ENCODE peak calls at places on chromosome 18, in four cellular contexts. S, G, U and A are unnamed samples.

GRCh38 chr18:36419913-36420531 is 122.5 kb downstream of the FHOD3 start:
- DNase-seq in S (no peak), G (peak; percentile 5), U (no peak), A (peak; percentile 21)

GRCh38 chr18:25164211-25164836 is 187.6 kb downstream of the ZNF521 start:
- DNase-seq in S (no peak), G (no peak), U (no peak), A (no peak)

GRCh38 chr18:68262697-68263293 is 452.1 kb downstream of the TMX3 start:
- DNase-seq in S (no peak), G (no peak), U (no peak), A (peak; percentile 83)

GRCh38 chr18:37391698-37392548 is 173.7 kb downstream of the CELF4 start:
- DNase-seq in S (no peak), G (no peak), U (no peak), A (no peak)

GRCh38 chr18:59279193-59279592 is 5.9 kb upstream of the RAX start:
- DNase-seq in S (no peak), G (no peak), U (no peak), A (no peak)

GRCh38 chr18:10927290-10927979 is 221.9 kb downstream of the PIEZO2 start:
- DNase-seq in S (no peak), G (no peak), U (no peak), A (peak; percentile 89)

GRCh38 chr18:39421319-39421718 is 1855.7 kb upstream of the CELF4 start:
- DNase-seq in S (no peak), G (no peak), U (no peak), A (no peak)

GRCh38 chr18:70394672-70395071 is 105.8 kb downstream of the SOCS6 start:
- DNase-seq in S (no peak), G (no peak), U (no peak), A (no peak)

GRCh38 chr18:12283256-12283655 is 24.8 kb upstream of the TUBB6 start:
- DNase-seq in S (no peak), G (peak; percentile 29), U (no peak), A (peak; percentile 66)

GRCh38 chr18:41906528-41907256 is 48.3 kb upstream of the PIK3C3 start:
- DNase-seq in S (peak; percentile 10), G (peak; percentile 13), U (no peak), A (peak; percentile 69)

GRCh38 chr18:13987956-13988355 is 72.6 kb upstream of the MC2R start:
- DNase-seq in S (no peak), G (no peak), U (no peak), A (no peak)

GRCh38 chr18:6879508-6880195 is 150.1 kb downstream of the ARHGAP28 start:
- DNase-seq in S (no peak), G (no peak), U (no peak), A (no peak)

GRCh38 chr18:79796531-79797390 is 977 bp upstream of the KCNG2 start:
- DNase-seq in S (no peak), G (no peak), U (no peak), A (no peak)
- TF ChIP-seq MAFK in S (no peak), G (no peak), U (no peak), A (no peak)

GRCh38 chr18:72859088-72859487 is 8.7 kb downstream of the NETO1 start:
- DNase-seq in S (no peak), G (no peak), U (no peak), A (no peak)
- TF ChIP-seq MAFK in S (peak; percentile 36), G (peak; percentile 61), U (no peak), A (peak; percentile 44)

GRCh38 chr18:55821219-55821618 is 233.2 kb upstream of the TCF4 start:
- DNase-seq in S (no peak), G (no peak), U (no peak), A (peak; percentile 81)
- TF ChIP-seq MAFK in S (no peak), G (no peak), U (no peak), A (no peak)

DNA sequence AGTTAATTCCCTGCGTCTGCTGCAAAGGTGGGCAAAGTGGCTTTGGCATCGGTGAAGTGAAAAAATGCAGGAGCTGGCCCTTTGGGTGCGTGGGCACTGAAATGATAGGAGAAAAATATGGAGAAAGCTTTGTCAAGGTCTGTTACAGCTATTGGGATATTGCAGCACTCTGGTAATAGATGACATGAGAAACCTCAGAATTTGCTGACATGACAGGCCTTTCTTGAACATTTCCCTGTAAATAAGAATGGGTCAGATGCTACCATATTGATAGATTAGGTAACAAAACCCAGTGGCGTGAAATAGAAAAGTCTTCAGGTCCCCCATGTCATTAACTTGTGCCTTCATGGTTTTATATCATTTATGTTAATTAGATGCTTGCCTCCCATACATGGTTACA is 12.4 kb upstream of the DSG4 start:
- DNase-seq in S (no peak), G (no peak), U (no peak), A (no peak)
- TF ChIP-seq MAFK in S (peak; percentile 42), G (peak; percentile 78), U (no peak), A (no peak)

GRCh38 chr18:55522011-55522410 is 66.0 kb downstream of the TCF4 start:
- DNase-seq in S (no peak), G (no peak), U (no peak), A (no peak)
- TF ChIP-seq MAFK in S (no peak), G (no peak), U (no peak), A (no peak)

DNA sequence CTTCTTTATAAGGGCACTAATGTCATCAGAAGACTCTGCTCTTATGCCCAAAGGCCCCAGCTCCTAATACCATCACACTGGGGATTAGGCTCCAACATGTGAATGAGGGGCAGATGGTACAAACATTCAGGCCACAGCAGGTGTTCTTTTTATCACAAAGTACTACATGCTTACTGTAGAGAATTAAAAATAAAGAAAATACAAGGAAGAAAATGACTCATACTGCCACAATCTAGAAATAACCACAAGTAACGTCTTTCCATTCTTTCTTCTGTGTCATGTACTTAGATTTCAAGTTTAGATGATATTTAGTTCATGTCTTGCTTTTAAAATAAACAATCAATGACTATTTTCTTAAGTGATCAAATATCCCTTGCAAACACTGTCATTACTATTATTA is 100.3 kb upstream of the NEDD4L start:
- DNase-seq in S (no peak), G (no peak), U (no peak), A (peak; percentile 86)
- TF ChIP-seq MAFK in S (no peak), G (no peak), U (no peak), A (no peak)

DNA sequence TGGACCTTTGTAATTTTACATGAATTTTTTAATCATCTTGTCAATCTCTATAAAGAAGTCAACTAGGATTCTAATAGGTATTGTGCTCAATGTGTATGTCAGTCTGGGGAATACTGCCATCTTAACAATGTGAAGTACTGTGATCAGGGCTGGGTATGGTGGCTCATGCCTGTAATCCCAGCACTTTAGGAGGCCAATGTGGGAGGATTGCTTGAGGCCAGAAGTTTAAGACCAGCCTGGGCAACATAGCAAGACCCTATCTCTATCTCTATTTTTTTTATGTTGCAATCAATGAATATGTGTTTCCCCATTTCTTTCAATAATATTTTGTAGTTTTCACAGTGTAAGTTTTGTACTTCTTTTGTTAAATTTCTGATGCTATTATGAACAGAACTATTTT is 185.0 kb downstream of the DYM start:
- DNase-seq in S (no peak), G (no peak), U (no peak), A (no peak)
- TF ChIP-seq MAFK in S (no peak), G (no peak), U (no peak), A (no peak)